ENCODE peak calls at places on chromosome 18, in five cellular contexts. T, G, B, M and F are unnamed samples.

GRCh38 chr18:50687491-50687890 is 127.6 kb downstream of the MAPK4 start:
- DNase-seq in T (no peak), G (no peak), B (no peak), M (no peak), F (no peak)

GRCh38 chr18:53991805-53992204 is 232.7 kb downstream of the MBD2 start:
- DNase-seq in T (no peak), G (no peak), B (peak; percentile 47), M (no peak), F (no peak)

GRCh38 chr18:61322265-61322873 is 10.9 kb upstream of the CDH20 start:
- DNase-seq in T (peak; percentile 44), G (no peak), B (peak; percentile 58), M (no peak), F (peak; percentile 78)

GRCh38 chr18:47522359-47522758 is 270.9 kb upstream of the SKOR2 start:
- DNase-seq in T (no peak), G (no peak), B (no peak), M (no peak), F (no peak)

GRCh38 chr18:9526458-9526857 is 51.1 kb downstream of the RALBP1 start:
- DNase-seq in T (no peak), G (no peak), B (no peak), M (no peak), F (no peak)

GRCh38 chr18:64994370-64994769 is 756.4 kb upstream of the CDH7 start:
- DNase-seq in T (no peak), G (no peak), B (no peak), M (no peak), F (no peak)

GRCh38 chr18:44521673-44522032 is 159.0 kb upstream of the SETBP1 start:
- DNase-seq in T (no peak), G (no peak), B (peak; percentile 6), M (no peak), F (no peak)

GRCh38 chr18:36735130-36735529 is 93.7 kb downstream of the TPGS2 start:
- DNase-seq in T (no peak), G (no peak), B (no peak), M (no peak), F (no peak)

GRCh38 chr18:8562914-8563313 is 46.3 kb upstream of the RAB12 start:
- DNase-seq in T (peak; percentile 43), G (no peak), B (no peak), M (no peak), F (no peak)

GRCh38 chr18:10015288-10015701 is 101.5 kb downstream of the VAPA start:
- DNase-seq in T (no peak), G (no peak), B (peak; percentile 47), M (no peak), F (no peak)

GRCh38 chr18:55494899-55495298 is 93.1 kb downstream of the TCF4 start:
- DNase-seq in T (no peak), G (no peak), B (peak; percentile 47), M (no peak), F (no peak)

GRCh38 chr18:71020342-71021096 is 731.7 kb downstream of the SOCS6 start:
- DNase-seq in T (no peak), G (no peak), B (peak; percentile 81), M (no peak), F (no peak)

GRCh38 chr18:60191926-60192325 is 180.6 kb downstream of the MC4R start:
- DNase-seq in T (no peak), G (no peak), B (no peak), M (no peak), F (no peak)

GRCh38 chr18:29181151-29181901 is 1004.4 kb upstream of the CDH2 start:
- DNase-seq in T (no peak), G (no peak), B (peak; percentile 97), M (peak; percentile 53), F (no peak)

GRCh38 chr18:48715651-48716354 is 177.0 kb downstream of the CTIF start:
- DNase-seq in T (no peak), G (no peak), B (no peak), M (no peak), F (no peak)

GRCh38 chr18:51941999-51942398 is 398.0 kb upstream of the DCC start:
- DNase-seq in T (no peak), G (no peak), B (no peak), M (no peak), F (no peak)

GRCh38 chr18:54742654-54743053 is 85.6 kb upstream of the RAB27B start:
- DNase-seq in T (peak; percentile 40), G (no peak), B (peak; percentile 100), M (peak; percentile 49), F (no peak)

GRCh38 chr18:9333441-9334350 is 877 bp upstream of the TWSG1 start:
- DNase-seq in T (no peak), G (peak; percentile 3), B (no peak), M (peak; percentile 20), F (no peak)

GRCh38 chr18:48264508-48264907 is 144.7 kb downstream of the ZBTB7C start:
- DNase-seq in T (no peak), G (no peak), B (peak; percentile 16), M (peak; percentile 22), F (no peak)

GRCh38 chr18:62523631-62524442 is 1.0 kb downstream of the ZCCHC2 start:
- DNase-seq in T (peak; percentile 59), G (peak; percentile 34), B (peak; percentile 45), M (peak; percentile 50), F (peak; percentile 74)

GRCh38 chr18:80022613-80023012 is 11.6 kb upstream of the RBFA start:
- DNase-seq in T (no peak), G (no peak), B (peak; percentile 41), M (no peak), F (no peak)

GRCh38 chr18:63267990-63268721 is 51.4 kb downstream of the BCL2 start:
- DNase-seq in T (no peak), G (no peak), B (peak; percentile 28), M (no peak), F (no peak)

GRCh38 chr18:6487968-6488367 is 73.3 kb upstream of the L3MBTL4 start:
- DNase-seq in T (no peak), G (no peak), B (no peak), M (no peak), F (no peak)

GRCh38 chr18:9474103-9474982 is 970 bp upstream of the RALBP1 start:
- DNase-seq in T (no peak), G (no peak), B (peak; percentile 77), M (no peak), F (no peak)

GRCh38 chr18:36663312-36663711 is 165.5 kb downstream of the TPGS2 start:
- DNase-seq in T (no peak), G (no peak), B (peak; percentile 20), M (no peak), F (no peak)

GRCh38 chr18:10040287-10041011 is 126.6 kb downstream of the VAPA start:
- DNase-seq in T (peak; percentile 23), G (no peak), B (peak; percentile 81), M (peak; percentile 69), F (no peak)

GRCh38 chr18:63241739-63242138 is 77.8 kb downstream of the BCL2 start:
- DNase-seq in T (no peak), G (no peak), B (no peak), M (no peak), F (no peak)

GRCh38 chr18:74083071-74083954 is 64.3 kb downstream of the FBXO15 start:
- DNase-seq in T (no peak), G (no peak), B (no peak), M (no peak), F (no peak)

GRCh38 chr18:9708882-9709877 is 1.1 kb downstream of the RAB31 start:
- DNase-seq in T (no peak), G (no peak), B (no peak), M (peak; percentile 65), F (no peak)

GRCh38 chr18:75284566-75284965 is 74.0 kb downstream of the TSHZ1 start:
- DNase-seq in T (no peak), G (no peak), B (no peak), M (no peak), F (no peak)

GRCh38 chr18:824179-824578 is 12.1 kb upstream of the YES1 start:
- DNase-seq in T (no peak), G (no peak), B (no peak), M (no peak), F (no peak)

GRCh38 chr18:34647251-34647650 is 62.8 kb upstream of the DTNA start:
- DNase-seq in T (no peak), G (no peak), B (no peak), M (no peak), F (no peak)

GRCh38 chr18:78875268-78875997 is 104.2 kb upstream of the SALL3 start:
- DNase-seq in T (no peak), G (no peak), B (peak; percentile 10), M (no peak), F (no peak)

GRCh38 chr18:26648509-26649192 is 100.3 kb upstream of the KCTD1 start:
- DNase-seq in T (no peak), G (no peak), B (no peak), M (no peak), F (no peak)

GRCh38 chr18:32798209-32798960 is 25.6 kb upstream of the KLHL14 start:
- DNase-seq in T (no peak), G (no peak), B (no peak), M (no peak), F (no peak)

GRCh38 chr18:77478619-77479018 is 229.0 kb downstream of the GALR1 start:
- DNase-seq in T (no peak), G (no peak), B (peak; percentile 82), M (peak; percentile 53), F (no peak)
- TF ChIP-seq CTCF in T (no peak), G (no peak), B (peak; percentile 39), M (no peak), F (peak; percentile 30)

DNA sequence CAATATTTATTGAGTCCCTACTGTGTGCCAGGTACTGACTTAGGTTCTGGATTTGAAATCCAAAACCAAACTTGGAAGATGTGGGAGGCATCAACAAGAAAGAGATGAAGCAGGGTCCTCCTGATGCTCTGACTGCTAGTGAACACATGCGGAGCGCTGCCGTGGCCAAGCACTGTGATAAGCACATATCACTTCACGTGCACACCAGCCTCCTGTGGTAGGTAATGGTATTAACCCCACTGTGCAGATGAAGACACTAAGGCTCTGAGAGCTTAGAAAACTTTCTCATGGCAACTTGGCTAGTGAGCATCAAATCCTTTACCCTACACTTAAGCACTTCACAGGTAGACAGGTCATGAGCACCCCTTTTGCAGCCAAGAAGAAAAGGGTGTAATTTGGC is 216.1 kb downstream of the HAUS1 start:
- DNase-seq in T (no peak), G (no peak), B (no peak), M (no peak), F (peak; percentile 45)
- TF ChIP-seq CTCF in T (no peak), G (no peak), B (no peak), M (no peak), F (peak; percentile 43)

GRCh38 chr18:12748671-12749070 is 45.8 kb downstream of the PSMG2 start:
- DNase-seq in T (no peak), G (no peak), B (no peak), M (no peak), F (no peak)
- TF ChIP-seq CTCF in T (no peak), G (no peak), B (no peak), M (no peak), F (no peak)

GRCh38 chr18:3972291-3972985 is 482.7 kb downstream of the DLGAP1 start:
- DNase-seq in T (no peak), G (no peak), B (peak; percentile 33), M (no peak), F (no peak)

GRCh38 chr18:3966246-3966984 is 488.7 kb downstream of the DLGAP1 start:
- DNase-seq in T (no peak), G (no peak), B (peak; percentile 10), M (no peak), F (no peak)

GRCh38 chr18:3966985-3967856 is 487.9 kb downstream of the DLGAP1 start:
- DNase-seq in T (no peak), G (no peak), B (peak; percentile 22), M (no peak), F (no peak)

GRCh38 chr18:3973191-3973590 is 481.9 kb downstream of the DLGAP1 start:
- DNase-seq in T (no peak), G (no peak), B (peak; percentile 76), M (no peak), F (no peak)

GRCh38 chr18:3970929-3971328 is 484.2 kb downstream of the DLGAP1 start:
- DNase-seq in T (no peak), G (no peak), B (no peak), M (no peak), F (no peak)
- TF ChIP-seq CTCF in T (no peak), G (no peak), B (peak; percentile 20), M (no peak), F (no peak)